ENCODE peak calls at places on chromosomes 6 and 20, in four cellular contexts. One of them, this sample, is unnamed.
A peak's percentile ranks its signal among the peaks of the same experiment; 100 is the strongest.

GRCh38 chr6:136524339-136524935 is 25.8 kb downstream of the MAP7 start:
- DNase-seq in neural progenitor cell: no peak
- DNase-seq in kidney: no peak
- DNase-seq in suprapubic skin: no peak
- DNase-seq in this sample: no peak

GRCh38 chr6:116975600-116975999 is 98.6 kb downstream of the RFX6 start:
- DNase-seq in neural progenitor cell: no peak
- DNase-seq in kidney: no peak
- DNase-seq in suprapubic skin: no peak
- DNase-seq in this sample: no peak

GRCh38 chr20:57076951-57077350 is 189.5 kb downstream of the BMP7 start:
- DNase-seq in neural progenitor cell: no peak
- DNase-seq in kidney: no peak
- DNase-seq in suprapubic skin: no peak
- DNase-seq in this sample: peak; percentile 19

GRCh38 chr20:23641936-23642751 is 4.4 kb upstream of the CST3 start:
- DNase-seq in neural progenitor cell: no peak
- DNase-seq in kidney: no peak
- DNase-seq in suprapubic skin: no peak
- DNase-seq in this sample: peak; percentile 97

GRCh38 chr20:49395659-49396058 is 86.8 kb downstream of the KCNB1 start:
- DNase-seq in neural progenitor cell: no peak
- DNase-seq in kidney: no peak
- DNase-seq in suprapubic skin: no peak
- DNase-seq in this sample: no peak

GRCh38 chr20:5113615-5113986 is 6.2 kb downstream of the PCNA start:
- DNase-seq in neural progenitor cell: no peak
- DNase-seq in kidney: no peak
- DNase-seq in suprapubic skin: no peak
- DNase-seq in this sample: no peak

GRCh38 chr20:51389543-51389924 is 153.0 kb downstream of the NFATC2 start:
- DNase-seq in neural progenitor cell: no peak
- DNase-seq in kidney: no peak
- DNase-seq in suprapubic skin: no peak
- DNase-seq in this sample: no peak

GRCh38 chr6:83853178-83853967 is at the start of gene RIPPLY2:
- DNase-seq in neural progenitor cell: peak; percentile 72
- DNase-seq in kidney: peak; percentile 72
- DNase-seq in suprapubic skin: peak; percentile 77
- DNase-seq in this sample: peak; percentile 18

GRCh38 chr20:13231031-13231752 is 10.1 kb downstream of the ISM1 start:
- DNase-seq in neural progenitor cell: no peak
- DNase-seq in kidney: no peak
- DNase-seq in suprapubic skin: no peak
- DNase-seq in this sample: peak; percentile 14

GRCh38 chr6:29887819-29888581 is 54.3 kb upstream of the HLA-A start:
- DNase-seq in neural progenitor cell: peak; percentile 47
- DNase-seq in kidney: peak; percentile 95
- DNase-seq in suprapubic skin: peak; percentile 93
- DNase-seq in this sample: peak; percentile 61

GRCh38 chr20:34544109-34544793 is 14.3 kb upstream of the MAP1LC3A start:
- DNase-seq in neural progenitor cell: no peak
- DNase-seq in kidney: no peak
- DNase-seq in suprapubic skin: no peak
- DNase-seq in this sample: no peak

GRCh38 chr20:4064118-4064962 is 49.0 kb upstream of the RNF24 start:
- DNase-seq in neural progenitor cell: peak; percentile 20
- DNase-seq in kidney: peak; percentile 96
- DNase-seq in suprapubic skin: peak; percentile 90
- DNase-seq in this sample: peak; percentile 95

GRCh38 chr20:59015411-59015810 is 3.8 kb upstream of the TUBB1 start:
- DNase-seq in neural progenitor cell: no peak
- DNase-seq in kidney: no peak
- DNase-seq in suprapubic skin: no peak
- DNase-seq in this sample: no peak

GRCh38 chr6:96809119-96809518 is 28.2 kb downstream of the GPR63 start:
- DNase-seq in neural progenitor cell: no peak
- DNase-seq in kidney: no peak
- DNase-seq in suprapubic skin: no peak
- DNase-seq in this sample: peak; percentile 54

GRCh38 chr6:56814308-56814707 is 140.6 kb upstream of the BEND6 start:
- DNase-seq in neural progenitor cell: no peak
- DNase-seq in kidney: no peak
- DNase-seq in suprapubic skin: no peak
- DNase-seq in this sample: no peak

GRCh38 chr6:7919871-7920270 is 9.3 kb upstream of the TXNDC5 start:
- DNase-seq in neural progenitor cell: no peak
- DNase-seq in kidney: no peak
- DNase-seq in suprapubic skin: no peak
- DNase-seq in this sample: peak; percentile 84

GRCh38 chr6:99589290-99589672 is 17.4 kb upstream of the PRDM13 start:
- DNase-seq in neural progenitor cell: peak; percentile 64
- DNase-seq in kidney: no peak
- DNase-seq in suprapubic skin: no peak
- DNase-seq in this sample: no peak

GRCh38 chr6:141988954-141989705 is 143.6 kb upstream of the GJE1 start:
- DNase-seq in neural progenitor cell: peak; percentile 79
- DNase-seq in kidney: no peak
- DNase-seq in suprapubic skin: no peak
- DNase-seq in this sample: peak; percentile 70

GRCh38 chr6:55040102-55040848 is 134.0 kb upstream of the HCRTR2 start:
- DNase-seq in neural progenitor cell: no peak
- DNase-seq in kidney: no peak
- DNase-seq in suprapubic skin: no peak
- DNase-seq in this sample: peak; percentile 75

GRCh38 chr6:18280084-18280483 is 15.8 kb upstream of the DEK start:
- DNase-seq in neural progenitor cell: peak; percentile 59
- DNase-seq in kidney: no peak
- DNase-seq in suprapubic skin: no peak
- DNase-seq in this sample: no peak

GRCh38 chr6:76984572-76984971 is 478.7 kb downstream of the HTR1B start:
- DNase-seq in neural progenitor cell: no peak
- DNase-seq in kidney: no peak
- DNase-seq in suprapubic skin: no peak
- DNase-seq in this sample: no peak

GRCh38 chr20:18805881-18806280 is 7.7 kb upstream of the SCP2D1 start:
- DNase-seq in neural progenitor cell: no peak
- DNase-seq in kidney: no peak
- DNase-seq in suprapubic skin: no peak
- DNase-seq in this sample: peak; percentile 10

GRCh38 chr20:10268636-10269035 is 50.0 kb downstream of the SNAP25 start:
- DNase-seq in neural progenitor cell: no peak
- DNase-seq in kidney: no peak
- DNase-seq in suprapubic skin: no peak
- DNase-seq in this sample: no peak

GRCh38 chr20:43040427-43040826 is 149.3 kb downstream of the PTPRT start:
- DNase-seq in neural progenitor cell: peak; percentile 85
- DNase-seq in kidney: no peak
- DNase-seq in suprapubic skin: no peak
- DNase-seq in this sample: no peak

GRCh38 chr6:624979-625378 is 31.9 kb downstream of the HUS1B start:
- DNase-seq in neural progenitor cell: peak; percentile 36
- DNase-seq in kidney: no peak
- DNase-seq in suprapubic skin: no peak
- DNase-seq in this sample: peak; percentile 64

GRCh38 chr6:79425589-79426311 is 111.5 kb downstream of the LCA5 start:
- DNase-seq in neural progenitor cell: no peak
- DNase-seq in kidney: no peak
- DNase-seq in suprapubic skin: no peak
- DNase-seq in this sample: no peak

GRCh38 chr6:53629120-53629477 is 36.5 kb downstream of the KLHL31 start:
- DNase-seq in neural progenitor cell: no peak
- DNase-seq in kidney: no peak
- DNase-seq in suprapubic skin: no peak
- DNase-seq in this sample: no peak

GRCh38 chr6:54913211-54913610 is 66.6 kb downstream of the FAM83B start:
- DNase-seq in neural progenitor cell: no peak
- DNase-seq in kidney: no peak
- DNase-seq in suprapubic skin: no peak
- DNase-seq in this sample: no peak

GRCh38 chr20:17161661-17162410 is 65.0 kb upstream of the PCSK2 start:
- DNase-seq in neural progenitor cell: no peak
- DNase-seq in kidney: no peak
- DNase-seq in suprapubic skin: no peak
- DNase-seq in this sample: no peak

GRCh38 chr6:90859612-90860011 is 272.7 kb upstream of the MAP3K7 start:
- DNase-seq in neural progenitor cell: peak; percentile 38
- DNase-seq in kidney: no peak
- DNase-seq in suprapubic skin: no peak
- DNase-seq in this sample: no peak
- TF ChIP-seq CTCF in neural progenitor cell: peak; percentile 24
- TF ChIP-seq CTCF in kidney: no peak
- TF ChIP-seq CTCF in suprapubic skin: no peak
- TF ChIP-seq CTCF in this sample: no peak

GRCh38 chr6:122998403-122998965 is 2.4 kb downstream of the CLVS2 start:
- DNase-seq in neural progenitor cell: no peak
- DNase-seq in kidney: no peak
- DNase-seq in suprapubic skin: no peak
- DNase-seq in this sample: no peak

GRCh38 chr6:122997541-122998150 is 1.6 kb downstream of the CLVS2 start:
- DNase-seq in neural progenitor cell: no peak
- DNase-seq in kidney: no peak
- DNase-seq in suprapubic skin: no peak
- DNase-seq in this sample: no peak

GRCh38 chr6:122994256-122994655 is 1.8 kb upstream of the CLVS2 start:
- DNase-seq in neural progenitor cell: peak; percentile 31
- DNase-seq in kidney: no peak
- DNase-seq in suprapubic skin: no peak
- DNase-seq in this sample: no peak

GRCh38 chr6:122995930-122996796 is at the start of gene CLVS2:
- DNase-seq in neural progenitor cell: peak; percentile 87
- DNase-seq in kidney: peak; percentile 68
- DNase-seq in suprapubic skin: no peak
- DNase-seq in this sample: peak; percentile 0

DNA sequence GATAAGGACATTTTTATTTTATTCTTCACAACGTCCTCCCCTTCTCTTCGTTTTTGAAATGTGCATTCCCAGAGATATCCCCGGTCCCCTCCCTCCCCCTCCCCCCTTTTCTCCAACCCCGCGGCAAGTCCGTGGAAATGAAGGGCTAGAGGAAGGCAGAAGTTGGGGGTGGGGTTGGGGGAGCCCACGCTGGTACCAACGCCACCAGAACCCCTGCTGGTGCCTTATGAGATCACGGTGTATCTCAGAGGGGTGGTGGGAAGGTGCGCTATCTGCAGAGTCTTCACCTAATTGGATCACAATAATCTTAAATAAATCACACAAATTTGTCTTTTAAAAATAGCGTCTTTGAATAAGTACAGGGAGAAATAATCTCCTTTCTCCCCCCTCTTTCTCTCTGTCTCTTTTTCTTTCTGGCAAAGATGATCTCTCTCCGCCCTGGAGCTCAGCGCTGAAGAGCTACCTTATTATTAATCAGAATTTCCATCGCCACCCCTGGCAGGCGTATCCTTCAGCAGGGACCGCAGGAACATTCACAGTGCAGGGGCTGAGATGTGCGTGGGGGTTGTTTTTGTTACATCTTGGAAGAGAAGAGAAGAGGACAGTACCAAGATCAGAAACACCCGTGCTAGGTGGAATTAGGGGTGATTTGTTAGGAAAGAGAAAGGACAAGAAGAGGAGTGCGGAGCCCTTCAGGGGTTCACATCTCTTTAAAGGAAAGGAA is 924 bp downstream of the CLVS2 start:
- DNase-seq in neural progenitor cell: peak; percentile 9
- DNase-seq in kidney: no peak
- DNase-seq in suprapubic skin: no peak
- DNase-seq in this sample: no peak
- H3K4me3 ChIP-seq in neural progenitor cell: peak overlapping the region; percentile 88
- H3K4me3 ChIP-seq in kidney: no peak overlapping the region
- H3K4me3 ChIP-seq in suprapubic skin: peak overlapping the region; percentile 50
- H3K4me3 ChIP-seq in this sample: no peak overlapping the region

GRCh38 chr6:143390278-143390677 is 60.2 kb downstream of the ADAT2 start:
- DNase-seq in neural progenitor cell: no peak
- DNase-seq in kidney: no peak
- DNase-seq in suprapubic skin: no peak
- DNase-seq in this sample: no peak

GRCh38 chr6:143395699-143396098 is 54.8 kb downstream of the ADAT2 start:
- DNase-seq in neural progenitor cell: no peak
- DNase-seq in kidney: no peak
- DNase-seq in suprapubic skin: no peak
- DNase-seq in this sample: no peak

GRCh38 chr6:143396497-143397228 is 53.8 kb downstream of the ADAT2 start:
- DNase-seq in neural progenitor cell: no peak
- DNase-seq in kidney: no peak
- DNase-seq in suprapubic skin: no peak
- DNase-seq in this sample: no peak

GRCh38 chr6:143397229-143398222 is 53.0 kb downstream of the ADAT2 start:
- DNase-seq in neural progenitor cell: peak; percentile 20
- DNase-seq in kidney: peak; percentile 91
- DNase-seq in suprapubic skin: no peak
- DNase-seq in this sample: peak; percentile 60

DNA sequence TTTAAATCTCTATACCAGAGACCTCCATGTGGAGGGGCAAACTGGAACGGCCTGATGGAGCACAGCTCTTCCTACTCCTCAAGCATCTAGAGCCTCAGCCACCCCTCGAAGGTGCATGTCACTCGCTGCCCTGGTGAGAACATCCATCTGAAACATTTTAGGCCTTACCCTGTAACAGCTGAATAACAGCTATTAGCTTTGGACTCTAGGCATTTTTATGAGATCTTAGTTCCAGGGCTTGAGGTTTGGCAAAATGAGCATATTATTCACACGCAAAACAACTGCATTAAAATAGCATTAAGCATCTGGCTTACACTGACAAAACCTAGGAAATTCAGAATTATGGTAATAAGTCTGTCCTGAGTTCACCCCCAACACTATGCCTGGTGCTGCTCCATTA is 56.1 kb downstream of the ADAT2 start:
- DNase-seq in neural progenitor cell: no peak
- DNase-seq in kidney: no peak
- DNase-seq in suprapubic skin: no peak
- DNase-seq in this sample: no peak
- TF ChIP-seq CTCF in neural progenitor cell: no peak
- TF ChIP-seq CTCF in kidney: no peak
- TF ChIP-seq CTCF in suprapubic skin: no peak
- TF ChIP-seq CTCF in this sample: no peak

DNA sequence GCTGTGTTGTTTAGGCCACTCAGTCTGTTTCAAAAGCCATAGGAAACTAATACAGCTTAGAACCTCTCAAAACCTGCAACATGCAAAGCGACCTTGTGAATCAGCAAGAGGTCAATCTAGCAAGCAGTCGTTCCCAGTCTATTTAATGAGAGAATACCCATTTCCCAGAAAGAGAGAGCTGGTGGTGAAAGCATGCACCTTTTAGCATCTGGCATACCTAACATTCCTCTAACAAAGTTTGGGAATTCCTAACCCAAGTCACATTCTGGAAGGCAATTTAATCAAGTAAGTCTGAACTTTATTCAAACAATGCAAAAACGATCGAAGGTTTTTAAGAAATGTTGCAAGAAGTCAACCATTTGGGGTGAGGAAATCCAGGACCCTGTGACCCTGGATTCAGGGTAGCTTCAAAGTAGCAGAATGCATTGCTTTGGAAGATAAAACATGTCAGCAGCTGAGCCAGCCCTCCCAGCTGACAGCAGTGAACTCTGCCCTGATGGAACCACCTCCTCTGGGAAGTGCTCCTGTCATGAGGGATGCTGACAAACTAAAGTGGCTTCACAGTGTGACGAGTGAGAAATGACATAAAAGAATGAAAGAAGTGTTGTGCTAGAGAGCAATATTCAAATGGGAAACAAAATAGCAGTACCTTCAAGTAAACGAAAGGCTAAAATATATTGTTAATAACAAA is 104.8 kb downstream of the GMDS start:
- DNase-seq in neural progenitor cell: no peak
- DNase-seq in kidney: no peak
- DNase-seq in suprapubic skin: no peak
- DNase-seq in this sample: no peak
- H3K4me3 ChIP-seq in neural progenitor cell: no peak overlapping the region
- H3K4me3 ChIP-seq in kidney: no peak overlapping the region
- H3K4me3 ChIP-seq in suprapubic skin: no peak overlapping the region
- H3K4me3 ChIP-seq in this sample: no peak overlapping the region